ENCODE peak calls at places on chromosomes 12 and 14, in nine cellular contexts. L is ovary, Z is esophagus squamous epithelium, D is testis, E is HepG2, F is IMR-90, U is heart left ventricle, N is Peyer's patch, J is sigmoid colon. Y is an unnamed sample.

GRCh38 chr12:105330938-105331804 is 680 bp downstream of the C12orf75 start:
- DNase-seq in L (peak; percentile 53), Z (no peak), D (peak; percentile 50), E (no peak), F (no peak), U (peak; percentile 34), N (peak; percentile 26), J (no peak), Y (no peak)

GRCh38 chr14:103518416-103519042 is 4.1 kb downstream of the CKB start:
- DNase-seq in L (peak; percentile 85), Z (no peak), D (peak; percentile 71), E (peak; percentile 51), F (peak; percentile 29), U (peak; percentile 77), N (peak; percentile 53), J (peak; percentile 92), Y (no peak)

GRCh38 chr12:68667896-68668295 is 18.9 kb upstream of the NUP107 start:
- DNase-seq in L (no peak), Z (no peak), D (no peak), E (no peak), F (no peak), U (no peak), N (no peak), J (no peak), Y (no peak)

GRCh38 chr14:84409435-84409834 is 1120.5 kb upstream of the FLRT2 start:
- DNase-seq in L (no peak), Z (no peak), D (no peak), E (no peak), F (peak; percentile 19), U (no peak), N (no peak), J (no peak), Y (no peak)

GRCh38 chr12:102197789-102198188 is at the start of gene PMCH:
- DNase-seq in L (no peak), Z (no peak), D (no peak), E (no peak), F (peak; percentile 79), U (no peak), N (no peak), J (no peak), Y (no peak)

GRCh38 chr12:62191747-62192485 is 68.3 kb upstream of the USP15 start:
- DNase-seq in L (peak; percentile 45), Z (no peak), D (peak; percentile 19), E (no peak), F (no peak), U (no peak), N (no peak), J (peak; percentile 56), Y (no peak)

GRCh38 chr12:70962226-70962794 is 41.8 kb upstream of the PTPRR start:
- DNase-seq in L (no peak), Z (no peak), D (no peak), E (no peak), F (no peak), U (no peak), N (no peak), J (no peak), Y (no peak)

GRCh38 chr12:19144287-19144686 is 14.8 kb downstream of the PLEKHA5 start:
- DNase-seq in L (no peak), Z (no peak), D (no peak), E (no peak), F (no peak), U (no peak), N (no peak), J (no peak), Y (no peak)

GRCh38 chr14:21997300-21997699 is 323.7 kb upstream of the OR4E1 start:
- DNase-seq in L (no peak), Z (no peak), D (no peak), E (peak; percentile 43), F (peak; percentile 4), U (no peak), N (no peak), J (no peak), Y (no peak)

GRCh38 chr14:73644531-73645247 is at the start of gene DNAL1:
- DNase-seq in L (peak; percentile 96), Z (peak; percentile 45), D (peak; percentile 95), E (peak; percentile 82), F (peak; percentile 85), U (peak; percentile 95), N (peak; percentile 86), J (peak; percentile 96), Y (peak; percentile 67)

GRCh38 chr14:86865934-86866333 is 1127.0 kb downstream of the GALC start:
- DNase-seq in L (no peak), Z (no peak), D (no peak), E (no peak), F (no peak), U (no peak), N (no peak), J (no peak), Y (no peak)

GRCh38 chr14:42004321-42004720 is 397.6 kb downstream of the LRFN5 start:
- DNase-seq in L (no peak), Z (no peak), D (no peak), E (no peak), F (no peak), U (no peak), N (no peak), J (no peak), Y (no peak)

GRCh38 chr14:103315368-103315911 is 18.6 kb upstream of the EIF5 start:
- DNase-seq in L (peak; percentile 58), Z (no peak), D (no peak), E (peak; percentile 74), F (peak; percentile 74), U (no peak), N (no peak), J (no peak), Y (no peak)

GRCh38 chr12:27257104-27257848 is 13.2 kb downstream of the STK38L start:
- DNase-seq in L (no peak), Z (no peak), D (no peak), E (no peak), F (peak; percentile 24), U (no peak), N (no peak), J (no peak), Y (no peak)

GRCh38 chr12:66144796-66145754 is 14.5 kb upstream of the LLPH start:
- DNase-seq in L (no peak), Z (no peak), D (peak; percentile 29), E (peak; percentile 69), F (peak; percentile 75), U (no peak), N (no peak), J (peak; percentile 69), Y (no peak)

GRCh38 chr14:31228533-31228932 is 20.9 kb upstream of the HECTD1 start:
- DNase-seq in L (no peak), Z (no peak), D (no peak), E (no peak), F (no peak), U (no peak), N (no peak), J (no peak), Y (no peak)

GRCh38 chr12:2292560-2292959 is 239.8 kb downstream of the CACNA1C start:
- DNase-seq in L (no peak), Z (no peak), D (no peak), E (no peak), F (no peak), U (peak; percentile 46), N (no peak), J (peak; percentile 79), Y (peak; percentile 34)
- H3K4me1 ChIP-seq in L (no peaks in the 10 kb centered on the region), Z (peaks cover 28% of the 10 kb centered on the region), D (no peaks in the 10 kb centered on the region), E (no peaks in the 10 kb centered on the region), F (peaks cover 29% of the 10 kb centered on the region), U (peaks cover 87% of the 10 kb centered on the region), N (no peaks in the 10 kb centered on the region), J (no peaks in the 10 kb centered on the region), Y (no peaks in the 10 kb centered on the region)

GRCh38 chr14:23301969-23302289 is 730 bp downstream of the PPP1R3E start:
- DNase-seq in L (no peak), Z (no peak), D (no peak), E (no peak), F (no peak), U (no peak), N (no peak), J (no peak), Y (no peak)
- TF ChIP-seq POLR2A in L (peak; percentile 92), Z (no peak), D (no peak), E (no peak), F (peak; percentile 8), U (peak; percentile 75), N (peak; percentile 68), J (peak; percentile 91), Y (peak; percentile 80)

GRCh38 chr14:55780156-55780946 is 200.3 kb downstream of the KTN1 start:
- DNase-seq in L (no peak), Z (no peak), D (peak; percentile 18), E (no peak), F (peak; percentile 33), U (peak; percentile 38), N (no peak), J (no peak), Y (no peak)
- H3K27ac ChIP-seq in L (no peak overlapping the region), Z (no peak overlapping the region), D (no peak overlapping the region), E (no peak overlapping the region), F (no peak overlapping the region), U (no peak overlapping the region), N (peak overlapping the region; percentile 9), J (no peak overlapping the region), Y (peak overlapping the region; percentile 66)

GRCh38 chr14:88007608-88008007 is 2.7 kb downstream of the GPR65 start:
- DNase-seq in L (no peak), Z (no peak), D (no peak), E (no peak), F (no peak), U (no peak), N (no peak), J (no peak), Y (no peak)

GRCh38 chr14:88009486-88009885 is 4.6 kb downstream of the GPR65 start:
- DNase-seq in L (no peak), Z (no peak), D (no peak), E (no peak), F (no peak), U (no peak), N (no peak), J (no peak), Y (no peak)

GRCh38 chr14:88004637-88005036 is 298 bp upstream of the GPR65 start:
- DNase-seq in L (no peak), Z (no peak), D (no peak), E (no peak), F (no peak), U (no peak), N (no peak), J (no peak), Y (no peak)

GRCh38 chr14:88005050-88005481 is at the start of gene GPR65:
- DNase-seq in L (no peak), Z (no peak), D (no peak), E (no peak), F (no peak), U (no peak), N (peak; percentile 64), J (no peak), Y (no peak)

DNA sequence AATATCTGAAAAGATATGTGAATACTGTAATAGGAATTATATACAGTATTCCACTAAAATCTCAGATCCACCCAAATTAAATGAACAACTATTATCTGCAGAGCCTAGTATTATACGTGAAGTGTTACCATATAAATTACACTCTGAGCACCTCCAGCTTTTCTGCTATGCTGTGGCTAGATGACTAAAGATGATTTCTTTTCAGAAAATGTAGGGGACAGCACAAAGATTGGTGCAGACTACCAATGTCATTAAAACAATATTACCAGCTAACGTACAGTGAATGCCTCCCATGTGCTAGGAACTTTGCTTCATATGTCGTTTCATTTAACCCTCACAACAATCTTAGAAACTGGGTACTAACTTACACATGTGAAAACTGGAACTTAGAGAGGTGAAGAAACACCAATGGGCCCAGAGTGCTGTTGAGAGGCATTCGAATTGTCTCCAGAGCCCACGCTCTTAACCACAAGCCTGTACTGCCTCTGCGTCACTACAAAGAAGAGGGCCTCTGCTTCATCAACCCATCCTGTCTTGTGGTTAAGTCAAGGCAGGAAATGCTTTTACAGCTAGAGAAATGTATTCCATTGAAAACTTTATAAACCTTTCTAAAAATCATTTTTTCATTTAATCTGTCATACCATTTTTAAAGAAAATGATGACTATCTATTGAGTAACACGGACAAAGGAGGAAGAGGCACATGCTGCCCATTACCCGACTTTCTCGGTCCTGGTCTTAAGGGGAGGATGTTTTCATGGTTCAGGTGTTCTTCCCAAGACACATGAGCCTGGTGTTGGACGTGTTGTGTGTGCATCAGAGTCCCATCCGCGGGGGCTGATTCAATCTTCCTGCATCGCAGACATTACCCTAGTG is 1.3 kb downstream of the GPR65 start:
- DNase-seq in L (no peak), Z (no peak), D (peak; percentile 24), E (no peak), F (no peak), U (no peak), N (peak; percentile 73), J (no peak), Y (no peak)
- H3K4me1 ChIP-seq in L (no peaks in the 10 kb centered on the region), Z (no peaks in the 10 kb centered on the region), D (no peaks in the 10 kb centered on the region), E (peaks cover 12% of the 10 kb centered on the region), F (no peaks in the 10 kb centered on the region), U (peaks cover 60% of the 10 kb centered on the region), N (peaks cover 3% of the 10 kb centered on the region), J (no peaks in the 10 kb centered on the region), Y (no peaks in the 10 kb centered on the region)